ENCODE peak calls at places on chromosomes 16 and 17, in seven cellular contexts. One of them, this sample, is unnamed.
A peak's percentile ranks its signal among the peaks of the same experiment; 100 is the strongest.

GRCh38 chr16:749010-749409 is 8.2 kb upstream of the CIAO3 start:
- DNase-seq in aorta: no peak
- DNase-seq in effector memory CD4-positive, alpha-beta T cell: no peak
- DNase-seq in AML-193: no peak
- DNase-seq in activated CD4-positive, alpha-beta T cell treated with anti-CD3 and anti-CD28 coated beads, Interleukin-2, amount 10 ng/mL, durations not matched to agents 7 days and 5 days: no peak
- DNase-seq in cardiac fibroblast: peak; percentile 85
- DNase-seq in stimulated activated CD4-positive, alpha-beta T cell treated with anti-CD3 and anti-CD28 coated beads, Interleukin-4, amount 100 ng/mL, for 48 hours: no peak
- DNase-seq in this sample: no peak

GRCh38 chr17:979539-980405 is at the start of gene NXN:
- DNase-seq in stimulated activated CD4-positive, alpha-beta T cell treated with anti-CD3 and anti-CD28 coated beads, Interleukin-4, amount 100 ng/mL, for 48 hours: peak; percentile 92
- DNase-seq in activated CD4-positive, alpha-beta T cell treated with anti-CD3 and anti-CD28 coated beads, Interleukin-2, amount 10 ng/mL, durations not matched to agents 7 days and 5 days: peak; percentile 83
- DNase-seq in cardiac fibroblast: peak; percentile 83
- DNase-seq in effector memory CD4-positive, alpha-beta T cell: peak; percentile 88
- DNase-seq in aorta: peak; percentile 97
- DNase-seq in AML-193: peak; percentile 9
- DNase-seq in this sample: peak; percentile 80

GRCh38 chr17:3918372-3919122 is 2.3 kb upstream of the P2RX1 start:
- DNase-seq in aorta: no peak
- DNase-seq in cardiac fibroblast: no peak
- DNase-seq in AML-193: no peak
- DNase-seq in effector memory CD4-positive, alpha-beta T cell: no peak
- DNase-seq in stimulated activated CD4-positive, alpha-beta T cell treated with anti-CD3 and anti-CD28 coated beads, Interleukin-4, amount 100 ng/mL, for 48 hours: no peak
- DNase-seq in activated CD4-positive, alpha-beta T cell treated with anti-CD3 and anti-CD28 coated beads, Interleukin-2, amount 10 ng/mL, durations not matched to agents 7 days and 5 days: no peak
- DNase-seq in this sample: no peak

GRCh38 chr17:65243838-65244237 is 106.7 kb downstream of the RGS9 start:
- DNase-seq in cardiac fibroblast: peak; percentile 41
- DNase-seq in activated CD4-positive, alpha-beta T cell treated with anti-CD3 and anti-CD28 coated beads, Interleukin-2, amount 10 ng/mL, durations not matched to agents 7 days and 5 days: no peak
- DNase-seq in AML-193: no peak
- DNase-seq in stimulated activated CD4-positive, alpha-beta T cell treated with anti-CD3 and anti-CD28 coated beads, Interleukin-4, amount 100 ng/mL, for 48 hours: no peak
- DNase-seq in effector memory CD4-positive, alpha-beta T cell: no peak
- DNase-seq in aorta: no peak
- DNase-seq in this sample: no peak

GRCh38 chr17:67525239-67526135 is 148.4 kb downstream of the PITPNC1 start:
- DNase-seq in AML-193: no peak
- DNase-seq in cardiac fibroblast: no peak
- DNase-seq in activated CD4-positive, alpha-beta T cell treated with anti-CD3 and anti-CD28 coated beads, Interleukin-2, amount 10 ng/mL, durations not matched to agents 7 days and 5 days: no peak
- DNase-seq in effector memory CD4-positive, alpha-beta T cell: no peak
- DNase-seq in stimulated activated CD4-positive, alpha-beta T cell treated with anti-CD3 and anti-CD28 coated beads, Interleukin-4, amount 100 ng/mL, for 48 hours: no peak
- DNase-seq in aorta: no peak
- DNase-seq in this sample: no peak

GRCh38 chr17:29376667-29377268 is 13.4 kb upstream of the TAOK1 start:
- DNase-seq in activated CD4-positive, alpha-beta T cell treated with anti-CD3 and anti-CD28 coated beads, Interleukin-2, amount 10 ng/mL, durations not matched to agents 7 days and 5 days: no peak
- DNase-seq in stimulated activated CD4-positive, alpha-beta T cell treated with anti-CD3 and anti-CD28 coated beads, Interleukin-4, amount 100 ng/mL, for 48 hours: no peak
- DNase-seq in aorta: no peak
- DNase-seq in effector memory CD4-positive, alpha-beta T cell: no peak
- DNase-seq in cardiac fibroblast: peak; percentile 91
- DNase-seq in AML-193: no peak
- DNase-seq in this sample: no peak

GRCh38 chr17:30433514-30433913 is 43.7 kb upstream of the GOSR1 start:
- DNase-seq in aorta: no peak
- DNase-seq in activated CD4-positive, alpha-beta T cell treated with anti-CD3 and anti-CD28 coated beads, Interleukin-2, amount 10 ng/mL, durations not matched to agents 7 days and 5 days: no peak
- DNase-seq in cardiac fibroblast: peak; percentile 95
- DNase-seq in AML-193: peak; percentile 48
- DNase-seq in effector memory CD4-positive, alpha-beta T cell: no peak
- DNase-seq in stimulated activated CD4-positive, alpha-beta T cell treated with anti-CD3 and anti-CD28 coated beads, Interleukin-4, amount 100 ng/mL, for 48 hours: no peak
- DNase-seq in this sample: no peak

GRCh38 chr16:3472878-3473595 is 22.3 kb downstream of the C16orf90 start:
- DNase-seq in AML-193: no peak
- DNase-seq in cardiac fibroblast: no peak
- DNase-seq in effector memory CD4-positive, alpha-beta T cell: no peak
- DNase-seq in stimulated activated CD4-positive, alpha-beta T cell treated with anti-CD3 and anti-CD28 coated beads, Interleukin-4, amount 100 ng/mL, for 48 hours: no peak
- DNase-seq in aorta: no peak
- DNase-seq in activated CD4-positive, alpha-beta T cell treated with anti-CD3 and anti-CD28 coated beads, Interleukin-2, amount 10 ng/mL, durations not matched to agents 7 days and 5 days: no peak
- DNase-seq in this sample: no peak

GRCh38 chr16:81040837-81041236 is 5.2 kb downstream of the ATMIN start:
- DNase-seq in activated CD4-positive, alpha-beta T cell treated with anti-CD3 and anti-CD28 coated beads, Interleukin-2, amount 10 ng/mL, durations not matched to agents 7 days and 5 days: no peak
- DNase-seq in stimulated activated CD4-positive, alpha-beta T cell treated with anti-CD3 and anti-CD28 coated beads, Interleukin-4, amount 100 ng/mL, for 48 hours: no peak
- DNase-seq in cardiac fibroblast: no peak
- DNase-seq in effector memory CD4-positive, alpha-beta T cell: no peak
- DNase-seq in AML-193: no peak
- DNase-seq in aorta: no peak
- DNase-seq in this sample: no peak

GRCh38 chr16:15777533-15778203 is 79.2 kb downstream of the MYH11 start:
- DNase-seq in aorta: no peak
- DNase-seq in AML-193: no peak
- DNase-seq in cardiac fibroblast: peak; percentile 73
- DNase-seq in effector memory CD4-positive, alpha-beta T cell: no peak
- DNase-seq in activated CD4-positive, alpha-beta T cell treated with anti-CD3 and anti-CD28 coated beads, Interleukin-2, amount 10 ng/mL, durations not matched to agents 7 days and 5 days: peak; percentile 8
- DNase-seq in stimulated activated CD4-positive, alpha-beta T cell treated with anti-CD3 and anti-CD28 coated beads, Interleukin-4, amount 100 ng/mL, for 48 hours: no peak
- DNase-seq in this sample: no peak

GRCh38 chr17:76414334-76415295 is 30.2 kb downstream of the SPHK1 start:
- DNase-seq in activated CD4-positive, alpha-beta T cell treated with anti-CD3 and anti-CD28 coated beads, Interleukin-2, amount 10 ng/mL, durations not matched to agents 7 days and 5 days: no peak
- DNase-seq in AML-193: no peak
- DNase-seq in stimulated activated CD4-positive, alpha-beta T cell treated with anti-CD3 and anti-CD28 coated beads, Interleukin-4, amount 100 ng/mL, for 48 hours: no peak
- DNase-seq in effector memory CD4-positive, alpha-beta T cell: no peak
- DNase-seq in aorta: peak; percentile 88
- DNase-seq in cardiac fibroblast: peak; percentile 84
- DNase-seq in this sample: no peak

GRCh38 chr17:59026176-59026939 is 80.3 kb downstream of the TRIM37 start:
- DNase-seq in effector memory CD4-positive, alpha-beta T cell: no peak
- DNase-seq in AML-193: no peak
- DNase-seq in activated CD4-positive, alpha-beta T cell treated with anti-CD3 and anti-CD28 coated beads, Interleukin-2, amount 10 ng/mL, durations not matched to agents 7 days and 5 days: no peak
- DNase-seq in stimulated activated CD4-positive, alpha-beta T cell treated with anti-CD3 and anti-CD28 coated beads, Interleukin-4, amount 100 ng/mL, for 48 hours: no peak
- DNase-seq in aorta: no peak
- DNase-seq in cardiac fibroblast: peak; percentile 11
- DNase-seq in this sample: no peak

GRCh38 chr17:73020110-73020509 is 72.4 kb downstream of the SLC39A11 start:
- DNase-seq in effector memory CD4-positive, alpha-beta T cell: no peak
- DNase-seq in AML-193: no peak
- DNase-seq in cardiac fibroblast: no peak
- DNase-seq in stimulated activated CD4-positive, alpha-beta T cell treated with anti-CD3 and anti-CD28 coated beads, Interleukin-4, amount 100 ng/mL, for 48 hours: no peak
- DNase-seq in activated CD4-positive, alpha-beta T cell treated with anti-CD3 and anti-CD28 coated beads, Interleukin-2, amount 10 ng/mL, durations not matched to agents 7 days and 5 days: no peak
- DNase-seq in aorta: no peak
- DNase-seq in this sample: no peak

GRCh38 chr16:68065716-68066305 is 19.4 kb upstream of the NFATC3 start:
- DNase-seq in aorta: no peak
- DNase-seq in AML-193: no peak
- DNase-seq in effector memory CD4-positive, alpha-beta T cell: no peak
- DNase-seq in activated CD4-positive, alpha-beta T cell treated with anti-CD3 and anti-CD28 coated beads, Interleukin-2, amount 10 ng/mL, durations not matched to agents 7 days and 5 days: no peak
- DNase-seq in stimulated activated CD4-positive, alpha-beta T cell treated with anti-CD3 and anti-CD28 coated beads, Interleukin-4, amount 100 ng/mL, for 48 hours: no peak
- DNase-seq in cardiac fibroblast: peak; percentile 94
- DNase-seq in this sample: no peak

GRCh38 chr16:21159281-21159951 is 942 bp downstream of the LDAF1 start:
- DNase-seq in activated CD4-positive, alpha-beta T cell treated with anti-CD3 and anti-CD28 coated beads, Interleukin-2, amount 10 ng/mL, durations not matched to agents 7 days and 5 days: no peak
- DNase-seq in cardiac fibroblast: peak; percentile 13
- DNase-seq in AML-193: no peak
- DNase-seq in aorta: peak; percentile 84
- DNase-seq in stimulated activated CD4-positive, alpha-beta T cell treated with anti-CD3 and anti-CD28 coated beads, Interleukin-4, amount 100 ng/mL, for 48 hours: no peak
- DNase-seq in effector memory CD4-positive, alpha-beta T cell: no peak
- DNase-seq in this sample: peak; percentile 48

GRCh38 chr17:29291163-29291752 is 2.7 kb downstream of the NUFIP2 start:
- DNase-seq in AML-193: peak; percentile 92
- DNase-seq in stimulated activated CD4-positive, alpha-beta T cell treated with anti-CD3 and anti-CD28 coated beads, Interleukin-4, amount 100 ng/mL, for 48 hours: no peak
- DNase-seq in effector memory CD4-positive, alpha-beta T cell: no peak
- DNase-seq in activated CD4-positive, alpha-beta T cell treated with anti-CD3 and anti-CD28 coated beads, Interleukin-2, amount 10 ng/mL, durations not matched to agents 7 days and 5 days: peak; percentile 54
- DNase-seq in cardiac fibroblast: peak; percentile 81
- DNase-seq in aorta: no peak
- DNase-seq in this sample: no peak

GRCh38 chr16:12750554-12750918 is 53.2 kb downstream of the CPPED1 start:
- DNase-seq in effector memory CD4-positive, alpha-beta T cell: no peak
- DNase-seq in stimulated activated CD4-positive, alpha-beta T cell treated with anti-CD3 and anti-CD28 coated beads, Interleukin-4, amount 100 ng/mL, for 48 hours: peak; percentile 17
- DNase-seq in aorta: no peak
- DNase-seq in cardiac fibroblast: no peak
- DNase-seq in activated CD4-positive, alpha-beta T cell treated with anti-CD3 and anti-CD28 coated beads, Interleukin-2, amount 10 ng/mL, durations not matched to agents 7 days and 5 days: no peak
- DNase-seq in AML-193: no peak
- DNase-seq in this sample: no peak

GRCh38 chr17:45660474-45660873 is 123.6 kb upstream of the CRHR1 start:
- DNase-seq in effector memory CD4-positive, alpha-beta T cell: no peak
- DNase-seq in activated CD4-positive, alpha-beta T cell treated with anti-CD3 and anti-CD28 coated beads, Interleukin-2, amount 10 ng/mL, durations not matched to agents 7 days and 5 days: no peak
- DNase-seq in stimulated activated CD4-positive, alpha-beta T cell treated with anti-CD3 and anti-CD28 coated beads, Interleukin-4, amount 100 ng/mL, for 48 hours: no peak
- DNase-seq in cardiac fibroblast: no peak
- DNase-seq in aorta: peak; percentile 9
- DNase-seq in AML-193: no peak
- DNase-seq in this sample: no peak

GRCh38 chr17:57914274-57915147 is 40.7 kb downstream of the CUEDC1 start:
- DNase-seq in stimulated activated CD4-positive, alpha-beta T cell treated with anti-CD3 and anti-CD28 coated beads, Interleukin-4, amount 100 ng/mL, for 48 hours: no peak
- DNase-seq in effector memory CD4-positive, alpha-beta T cell: no peak
- DNase-seq in activated CD4-positive, alpha-beta T cell treated with anti-CD3 and anti-CD28 coated beads, Interleukin-2, amount 10 ng/mL, durations not matched to agents 7 days and 5 days: no peak
- DNase-seq in aorta: no peak
- DNase-seq in AML-193: no peak
- DNase-seq in cardiac fibroblast: no peak
- DNase-seq in this sample: no peak

GRCh38 chr16:85718682-85719081 is 29.9 kb upstream of the GINS2 start:
- DNase-seq in effector memory CD4-positive, alpha-beta T cell: no peak
- DNase-seq in cardiac fibroblast: no peak
- DNase-seq in activated CD4-positive, alpha-beta T cell treated with anti-CD3 and anti-CD28 coated beads, Interleukin-2, amount 10 ng/mL, durations not matched to agents 7 days and 5 days: no peak
- DNase-seq in AML-193: no peak
- DNase-seq in aorta: no peak
- DNase-seq in stimulated activated CD4-positive, alpha-beta T cell treated with anti-CD3 and anti-CD28 coated beads, Interleukin-4, amount 100 ng/mL, for 48 hours: no peak
- DNase-seq in this sample: no peak

GRCh38 chr16:212999-213398 is 16.2 kb downstream of the LUC7L start:
- DNase-seq in AML-193: no peak
- DNase-seq in aorta: no peak
- DNase-seq in activated CD4-positive, alpha-beta T cell treated with anti-CD3 and anti-CD28 coated beads, Interleukin-2, amount 10 ng/mL, durations not matched to agents 7 days and 5 days: no peak
- DNase-seq in effector memory CD4-positive, alpha-beta T cell: no peak
- DNase-seq in cardiac fibroblast: no peak
- DNase-seq in stimulated activated CD4-positive, alpha-beta T cell treated with anti-CD3 and anti-CD28 coated beads, Interleukin-4, amount 100 ng/mL, for 48 hours: no peak
- DNase-seq in this sample: no peak

GRCh38 chr16:22671301-22672076 is 142.5 kb upstream of the HS3ST2 start:
- DNase-seq in effector memory CD4-positive, alpha-beta T cell: no peak
- DNase-seq in aorta: no peak
- DNase-seq in stimulated activated CD4-positive, alpha-beta T cell treated with anti-CD3 and anti-CD28 coated beads, Interleukin-4, amount 100 ng/mL, for 48 hours: no peak
- DNase-seq in cardiac fibroblast: peak; percentile 10
- DNase-seq in AML-193: no peak
- DNase-seq in activated CD4-positive, alpha-beta T cell treated with anti-CD3 and anti-CD28 coated beads, Interleukin-2, amount 10 ng/mL, durations not matched to agents 7 days and 5 days: no peak
- DNase-seq in this sample: no peak

GRCh38 chr17:82396601-82397435 is 21.3 kb upstream of the HEXD start:
- DNase-seq in activated CD4-positive, alpha-beta T cell treated with anti-CD3 and anti-CD28 coated beads, Interleukin-2, amount 10 ng/mL, durations not matched to agents 7 days and 5 days: no peak
- DNase-seq in stimulated activated CD4-positive, alpha-beta T cell treated with anti-CD3 and anti-CD28 coated beads, Interleukin-4, amount 100 ng/mL, for 48 hours: no peak
- DNase-seq in effector memory CD4-positive, alpha-beta T cell: no peak
- DNase-seq in aorta: no peak
- DNase-seq in cardiac fibroblast: peak; percentile 89
- DNase-seq in AML-193: no peak
- DNase-seq in this sample: no peak

GRCh38 chr17:13736915-13737314 is 135.2 kb upstream of the HS3ST3A1 start:
- DNase-seq in cardiac fibroblast: peak; percentile 59
- DNase-seq in stimulated activated CD4-positive, alpha-beta T cell treated with anti-CD3 and anti-CD28 coated beads, Interleukin-4, amount 100 ng/mL, for 48 hours: no peak
- DNase-seq in aorta: no peak
- DNase-seq in AML-193: no peak
- DNase-seq in effector memory CD4-positive, alpha-beta T cell: no peak
- DNase-seq in activated CD4-positive, alpha-beta T cell treated with anti-CD3 and anti-CD28 coated beads, Interleukin-2, amount 10 ng/mL, durations not matched to agents 7 days and 5 days: no peak
- DNase-seq in this sample: no peak

GRCh38 chr17:17052462-17053221 is 10.4 kb downstream of the MPRIP start:
- DNase-seq in aorta: peak; percentile 53
- DNase-seq in stimulated activated CD4-positive, alpha-beta T cell treated with anti-CD3 and anti-CD28 coated beads, Interleukin-4, amount 100 ng/mL, for 48 hours: no peak
- DNase-seq in activated CD4-positive, alpha-beta T cell treated with anti-CD3 and anti-CD28 coated beads, Interleukin-2, amount 10 ng/mL, durations not matched to agents 7 days and 5 days: no peak
- DNase-seq in effector memory CD4-positive, alpha-beta T cell: no peak
- DNase-seq in cardiac fibroblast: no peak
- DNase-seq in AML-193: no peak
- DNase-seq in this sample: no peak

GRCh38 chr17:77371888-77372443 is 231.2 kb downstream of the SEC14L1 start:
- DNase-seq in cardiac fibroblast: no peak
- DNase-seq in AML-193: no peak
- DNase-seq in stimulated activated CD4-positive, alpha-beta T cell treated with anti-CD3 and anti-CD28 coated beads, Interleukin-4, amount 100 ng/mL, for 48 hours: no peak
- DNase-seq in effector memory CD4-positive, alpha-beta T cell: no peak
- DNase-seq in activated CD4-positive, alpha-beta T cell treated with anti-CD3 and anti-CD28 coated beads, Interleukin-2, amount 10 ng/mL, durations not matched to agents 7 days and 5 days: no peak
- DNase-seq in aorta: peak; percentile 73
- DNase-seq in this sample: no peak